ENCODE peak calls at places on chromosomes 3 and 15, in eight cellular contexts. X is NCI-H1092 treated with DMSO at 0.1 percent for 48 hours; J is MCF 10A; B is M059J; S is stimulated activated CD4-positive, alpha-beta T cell treated with anti-CD3 and anti-CD28 coated beads, TNF-alpha, amount 100 ng/mL, for 48 hours; A is LHCN-M2; U is AG09309; T is ACHN. G is an unnamed sample.

GRCh38 chr3:139136459-139137190 is 91.9 kb upstream of the PRR23C start:
- DNase-seq in X (no peak), J (no peak), A (no peak), U (no peak), T (no peak), S (no peak), B (no peak), G (no peak)

GRCh38 chr15:60620707-60621106 is 141.8 kb upstream of the ICE2 start:
- DNase-seq in U (peak), J (no peak), T (no peak), S (no peak), X (no peak), A (no peak), B (peak), G (no peak)

GRCh38 chr3:184186184-184186901 is at the start of gene ABCF3:
- DNase-seq in X (no peak), U (no peak), S (no peak), A (peak), T (no peak), J (no peak), B (peak), G (no peak)

GRCh38 chr15:40543082-40543481 is 21.8 kb downstream of the CCDC32 start:
- DNase-seq in J (no peak), X (no peak), A (no peak), T (no peak), U (no peak), B (peak), S (no peak), G (no peak)

GRCh38 chr15:38130739-38131498 is 121.7 kb upstream of the SPRED1 start:
- DNase-seq in A (peak), S (no peak), X (no peak), U (peak), B (peak), J (peak), T (peak), G (peak)

GRCh38 chr3:198064420-198064819 is 104.4 kb downstream of the LMLN start:
- DNase-seq in A (no peak), J (no peak), B (no peak), U (no peak), X (no peak), T (no peak), S (no peak), G (no peak)

GRCh38 chr3:11212784-11213183 is 58.5 kb downstream of the HRH1 start:
- DNase-seq in S (no peak), X (no peak), U (no peak), T (no peak), B (peak), J (no peak), A (no peak), G (no peak)

GRCh38 chr15:35697549-35698299 is 151.8 kb upstream of the DPH6 start:
- DNase-seq in B (peak), J (peak), S (no peak), X (peak), T (peak), U (peak), A (peak), G (no peak)

GRCh38 chr15:95235033-95235432 is 1003.7 kb downstream of the MCTP2 start:
- DNase-seq in J (no peak), X (no peak), B (no peak), T (no peak), A (no peak), U (no peak), S (no peak), G (no peak)

G was measured in epithelial cell of prostate.